ENCODE peak calls at places on chromosome 5, in ten cellular contexts. One of them, this sample, is unnamed.

GRCh38 chr5:173581408-173582197 is 34.8 kb downstream of the BOD1 start:
- DNase-seq in A549: peak; percentile 26
- DNase-seq in stomach: peak; percentile 30
- DNase-seq in HepG2: peak; percentile 12
- DNase-seq in sigmoid colon: no peak
- DNase-seq in transverse colon: peak; percentile 19
- DNase-seq in suprapubic skin: no peak
- DNase-seq in tibial nerve: no peak
- DNase-seq in upper lobe of left lung: no peak
- DNase-seq in H1: peak; percentile 96
- DNase-seq in this sample: no peak

GRCh38 chr5:73564644-73565165 is 734 bp downstream of the ANKRA2 start:
- DNase-seq in A549: no peak
- DNase-seq in stomach: no peak
- DNase-seq in HepG2: no peak
- DNase-seq in sigmoid colon: no peak
- DNase-seq in transverse colon: no peak
- DNase-seq in suprapubic skin: no peak
- DNase-seq in tibial nerve: no peak
- DNase-seq in upper lobe of left lung: no peak
- DNase-seq in H1: no peak
- DNase-seq in this sample: no peak

GRCh38 chr5:1763548-1763911 is 36.1 kb downstream of the MRPL36 start:
- DNase-seq in A549: peak; percentile 52
- DNase-seq in stomach: no peak
- DNase-seq in HepG2: peak; percentile 43
- DNase-seq in sigmoid colon: peak; percentile 60
- DNase-seq in transverse colon: peak; percentile 31
- DNase-seq in suprapubic skin: peak; percentile 56
- DNase-seq in tibial nerve: peak; percentile 38
- DNase-seq in upper lobe of left lung: no peak
- DNase-seq in H1: peak; percentile 64
- DNase-seq in this sample: peak; percentile 49

GRCh38 chr5:67377651-67378050 is 181.1 kb upstream of the CD180 start:
- DNase-seq in A549: no peak
- DNase-seq in stomach: no peak
- DNase-seq in HepG2: no peak
- DNase-seq in sigmoid colon: no peak
- DNase-seq in transverse colon: no peak
- DNase-seq in suprapubic skin: no peak
- DNase-seq in tibial nerve: no peak
- DNase-seq in upper lobe of left lung: peak; percentile 8
- DNase-seq in H1: no peak
- DNase-seq in this sample: no peak

GRCh38 chr5:135705230-135705631 is 126.4 kb upstream of the CXCL14 start:
- DNase-seq in A549: no peak
- DNase-seq in stomach: peak; percentile 36
- DNase-seq in HepG2: no peak
- DNase-seq in sigmoid colon: no peak
- DNase-seq in transverse colon: no peak
- DNase-seq in suprapubic skin: no peak
- DNase-seq in tibial nerve: no peak
- DNase-seq in upper lobe of left lung: no peak
- DNase-seq in H1: no peak
- DNase-seq in this sample: no peak

GRCh38 chr5:3200356-3200755 is 395.3 kb upstream of the IRX1 start:
- DNase-seq in A549: no peak
- DNase-seq in stomach: no peak
- DNase-seq in HepG2: no peak
- DNase-seq in sigmoid colon: no peak
- DNase-seq in transverse colon: no peak
- DNase-seq in suprapubic skin: no peak
- DNase-seq in tibial nerve: no peak
- DNase-seq in upper lobe of left lung: no peak
- DNase-seq in H1: no peak
- DNase-seq in this sample: no peak

GRCh38 chr5:152532714-152533113 is 127.6 kb upstream of the NMUR2 start:
- DNase-seq in A549: peak; percentile 66
- DNase-seq in stomach: no peak
- DNase-seq in HepG2: peak; percentile 33
- DNase-seq in sigmoid colon: no peak
- DNase-seq in transverse colon: no peak
- DNase-seq in suprapubic skin: no peak
- DNase-seq in tibial nerve: peak; percentile 27
- DNase-seq in upper lobe of left lung: no peak
- DNase-seq in H1: no peak
- DNase-seq in this sample: no peak

GRCh38 chr5:174082286-174082685 is 36.8 kb downstream of the NSG2 start:
- DNase-seq in A549: no peak
- DNase-seq in stomach: no peak
- DNase-seq in HepG2: no peak
- DNase-seq in sigmoid colon: no peak
- DNase-seq in transverse colon: no peak
- DNase-seq in suprapubic skin: no peak
- DNase-seq in tibial nerve: no peak
- DNase-seq in upper lobe of left lung: no peak
- DNase-seq in H1: no peak
- DNase-seq in this sample: no peak

GRCh38 chr5:174292348-174292747 is 246.8 kb downstream of the NSG2 start:
- DNase-seq in A549: no peak
- DNase-seq in stomach: no peak
- DNase-seq in HepG2: no peak
- DNase-seq in sigmoid colon: no peak
- DNase-seq in transverse colon: no peak
- DNase-seq in suprapubic skin: no peak
- DNase-seq in tibial nerve: no peak
- DNase-seq in upper lobe of left lung: no peak
- DNase-seq in H1: peak; percentile 31
- DNase-seq in this sample: no peak

GRCh38 chr5:89729623-89730390 is 679.7 kb downstream of the CETN3 start:
- DNase-seq in A549: no peak
- DNase-seq in stomach: no peak
- DNase-seq in HepG2: no peak
- DNase-seq in sigmoid colon: no peak
- DNase-seq in transverse colon: no peak
- DNase-seq in suprapubic skin: no peak
- DNase-seq in tibial nerve: no peak
- DNase-seq in upper lobe of left lung: no peak
- DNase-seq in H1: no peak
- DNase-seq in this sample: no peak

GRCh38 chr5:82164957-82165698 is 113.0 kb downstream of the RPS23 start:
- DNase-seq in A549: peak; percentile 86
- DNase-seq in stomach: no peak
- DNase-seq in HepG2: no peak
- DNase-seq in sigmoid colon: no peak
- DNase-seq in transverse colon: no peak
- DNase-seq in suprapubic skin: no peak
- DNase-seq in tibial nerve: no peak
- DNase-seq in upper lobe of left lung: no peak
- DNase-seq in H1: no peak
- DNase-seq in this sample: peak; percentile 32

GRCh38 chr5:125349432-125349831 is 603.0 kb upstream of the ZNF608 start:
- DNase-seq in A549: no peak
- DNase-seq in stomach: no peak
- DNase-seq in HepG2: no peak
- DNase-seq in sigmoid colon: no peak
- DNase-seq in transverse colon: no peak
- DNase-seq in suprapubic skin: no peak
- DNase-seq in tibial nerve: no peak
- DNase-seq in upper lobe of left lung: no peak
- DNase-seq in H1: no peak
- DNase-seq in this sample: no peak

GRCh38 chr5:9233712-9234111 is 312.2 kb downstream of the SEMA5A start:
- DNase-seq in A549: no peak
- DNase-seq in stomach: no peak
- DNase-seq in HepG2: no peak
- DNase-seq in sigmoid colon: no peak
- DNase-seq in transverse colon: no peak
- DNase-seq in suprapubic skin: no peak
- DNase-seq in tibial nerve: no peak
- DNase-seq in upper lobe of left lung: no peak
- DNase-seq in H1: no peak
- DNase-seq in this sample: no peak

GRCh38 chr5:97980291-97980690 is 793.2 kb upstream of the RGMB start:
- DNase-seq in A549: no peak
- DNase-seq in stomach: no peak
- DNase-seq in HepG2: no peak
- DNase-seq in sigmoid colon: no peak
- DNase-seq in transverse colon: no peak
- DNase-seq in suprapubic skin: no peak
- DNase-seq in tibial nerve: no peak
- DNase-seq in upper lobe of left lung: no peak
- DNase-seq in H1: no peak
- DNase-seq in this sample: no peak

GRCh38 chr5:115986358-115986757 is 24.1 kb downstream of the LVRN start:
- DNase-seq in A549: no peak
- DNase-seq in stomach: no peak
- DNase-seq in HepG2: no peak
- DNase-seq in sigmoid colon: no peak
- DNase-seq in transverse colon: no peak
- DNase-seq in suprapubic skin: no peak
- DNase-seq in tibial nerve: no peak
- DNase-seq in upper lobe of left lung: no peak
- DNase-seq in H1: no peak
- DNase-seq in this sample: no peak

GRCh38 chr5:127112347-127112864 is 39.1 kb upstream of the C5orf63 start:
- DNase-seq in A549: no peak
- DNase-seq in stomach: no peak
- DNase-seq in HepG2: no peak
- DNase-seq in sigmoid colon: no peak
- DNase-seq in transverse colon: no peak
- DNase-seq in suprapubic skin: no peak
- DNase-seq in tibial nerve: no peak
- DNase-seq in upper lobe of left lung: no peak
- DNase-seq in H1: no peak
- DNase-seq in this sample: no peak

GRCh38 chr5:140857987-140858240 is 2.2 kb downstream of the PCDHA10 start:
- DNase-seq in A549: no peak
- DNase-seq in stomach: no peak
- DNase-seq in HepG2: no peak
- DNase-seq in sigmoid colon: no peak
- DNase-seq in transverse colon: no peak
- DNase-seq in suprapubic skin: no peak
- DNase-seq in tibial nerve: no peak
- DNase-seq in upper lobe of left lung: peak; percentile 77
- DNase-seq in H1: no peak
- DNase-seq in this sample: no peak

GRCh38 chr5:138469540-138470321 is 4.5 kb downstream of the EGR1 start:
- DNase-seq in A549: peak; percentile 94
- DNase-seq in stomach: peak; percentile 55
- DNase-seq in HepG2: no peak
- DNase-seq in sigmoid colon: peak; percentile 86
- DNase-seq in transverse colon: peak; percentile 65
- DNase-seq in suprapubic skin: no peak
- DNase-seq in tibial nerve: no peak
- DNase-seq in upper lobe of left lung: no peak
- DNase-seq in H1: no peak
- DNase-seq in this sample: no peak

GRCh38 chr5:127838661-127839060 is 135.5 kb downstream of the CCDC192 start:
- DNase-seq in A549: no peak
- DNase-seq in stomach: peak; percentile 30
- DNase-seq in HepG2: no peak
- DNase-seq in sigmoid colon: no peak
- DNase-seq in transverse colon: no peak
- DNase-seq in suprapubic skin: no peak
- DNase-seq in tibial nerve: no peak
- DNase-seq in upper lobe of left lung: no peak
- DNase-seq in H1: no peak
- DNase-seq in this sample: no peak

GRCh38 chr5:177497297-177498012 is at the start of gene PDLIM7:
- DNase-seq in A549: peak; percentile 97
- DNase-seq in stomach: peak; percentile 98
- DNase-seq in HepG2: peak; percentile 94
- DNase-seq in sigmoid colon: peak; percentile 99
- DNase-seq in transverse colon: peak; percentile 97
- DNase-seq in suprapubic skin: peak; percentile 96
- DNase-seq in tibial nerve: peak; percentile 96
- DNase-seq in upper lobe of left lung: peak; percentile 99
- DNase-seq in H1: peak; percentile 99
- DNase-seq in this sample: peak; percentile 98
- TF ChIP-seq POLR2A in A549: peak; percentile 91
- TF ChIP-seq POLR2A in stomach: no peak
- TF ChIP-seq POLR2A in HepG2: no peak
- TF ChIP-seq POLR2A in sigmoid colon: peak; percentile 80
- TF ChIP-seq POLR2A in transverse colon: peak; percentile 90
- TF ChIP-seq POLR2A in suprapubic skin: peak; percentile 71
- TF ChIP-seq POLR2A in tibial nerve: peak; percentile 96
- TF ChIP-seq POLR2A in upper lobe of left lung: peak; percentile 64
- TF ChIP-seq POLR2A in H1: no peak
- TF ChIP-seq POLR2A in this sample: peak; percentile 90

GRCh38 chr5:99032234-99033013 is 103.6 kb upstream of the CHD1 start:
- DNase-seq in A549: peak; percentile 76
- DNase-seq in stomach: peak; percentile 60
- DNase-seq in HepG2: peak; percentile 74
- DNase-seq in sigmoid colon: no peak
- DNase-seq in transverse colon: peak; percentile 72
- DNase-seq in suprapubic skin: no peak
- DNase-seq in tibial nerve: peak; percentile 84
- DNase-seq in upper lobe of left lung: no peak
- DNase-seq in H1: no peak
- DNase-seq in this sample: peak; percentile 61
- H3K4me1 ChIP-seq in A549: peaks cover 5% of the 10 kb centered on the region
- H3K4me1 ChIP-seq in stomach: peaks cover 29% of the 10 kb centered on the region
- H3K4me1 ChIP-seq in HepG2: peaks cover 31% of the 10 kb centered on the region
- H3K4me1 ChIP-seq in sigmoid colon: peaks cover 5% of the 10 kb centered on the region
- H3K4me1 ChIP-seq in transverse colon: peaks cover 29% of the 10 kb centered on the region
- H3K4me1 ChIP-seq in suprapubic skin: peaks cover 15% of the 10 kb centered on the region
- H3K4me1 ChIP-seq in tibial nerve: peaks cover 34% of the 10 kb centered on the region
- H3K4me1 ChIP-seq in upper lobe of left lung: peaks cover 7% of the 10 kb centered on the region
- H3K4me1 ChIP-seq in H1: no peaks in the 10 kb centered on the region
- H3K4me1 ChIP-seq in this sample: peaks cover 6% of the 10 kb centered on the region

GRCh38 chr5:178227138-178227659 is 5.4 kb downstream of the PHYKPL start:
- DNase-seq in A549: no peak
- DNase-seq in stomach: no peak
- DNase-seq in HepG2: no peak
- DNase-seq in sigmoid colon: no peak
- DNase-seq in transverse colon: no peak
- DNase-seq in suprapubic skin: no peak
- DNase-seq in tibial nerve: no peak
- DNase-seq in upper lobe of left lung: no peak
- DNase-seq in H1: no peak
- DNase-seq in this sample: no peak
- TF ChIP-seq EP300 in A549: no peak
- TF ChIP-seq EP300 in stomach: no peak
- TF ChIP-seq EP300 in HepG2: no peak
- TF ChIP-seq EP300 in sigmoid colon: no peak
- TF ChIP-seq EP300 in transverse colon: no peak
- TF ChIP-seq EP300 in suprapubic skin: no peak
- TF ChIP-seq EP300 in tibial nerve: no peak
- TF ChIP-seq EP300 in upper lobe of left lung: no peak
- TF ChIP-seq EP300 in H1: no peak
- TF ChIP-seq EP300 in this sample: no peak

DNA sequence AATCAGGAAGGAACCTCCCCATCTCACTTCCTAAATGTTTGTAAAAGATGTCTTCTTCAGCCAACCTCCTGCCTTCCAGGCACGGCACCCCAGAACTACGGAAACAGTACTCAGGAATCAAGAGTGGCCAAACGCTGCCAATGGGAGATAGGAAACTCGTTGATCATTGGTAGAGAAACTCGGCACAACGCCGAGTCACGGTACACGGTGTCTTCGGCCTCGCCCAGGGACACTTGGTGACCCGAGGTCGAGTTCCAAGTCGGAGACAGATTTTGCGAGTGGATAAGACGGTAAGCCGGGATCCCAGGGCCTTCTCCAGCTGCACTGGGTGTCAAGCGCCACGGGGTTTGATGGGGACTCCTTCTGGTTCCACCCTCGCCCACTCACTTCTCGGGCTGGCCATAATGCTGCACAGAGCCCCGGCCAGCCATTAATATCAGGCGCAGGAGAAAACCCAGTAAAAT is 343 bp downstream of the KIAA0825 start:
- DNase-seq in A549: peak; percentile 72
- DNase-seq in stomach: peak; percentile 74
- DNase-seq in HepG2: peak; percentile 35
- DNase-seq in sigmoid colon: peak; percentile 78
- DNase-seq in transverse colon: peak; percentile 82
- DNase-seq in suprapubic skin: peak; percentile 80
- DNase-seq in tibial nerve: no peak
- DNase-seq in upper lobe of left lung: peak; percentile 46
- DNase-seq in H1: no peak
- DNase-seq in this sample: peak; percentile 40
- TF ChIP-seq POLR2A in A549: no peak
- TF ChIP-seq POLR2A in stomach: no peak
- TF ChIP-seq POLR2A in HepG2: no peak
- TF ChIP-seq POLR2A in sigmoid colon: no peak
- TF ChIP-seq POLR2A in transverse colon: peak; percentile 74
- TF ChIP-seq POLR2A in suprapubic skin: no peak
- TF ChIP-seq POLR2A in tibial nerve: no peak
- TF ChIP-seq POLR2A in upper lobe of left lung: no peak
- TF ChIP-seq POLR2A in H1: no peak
- TF ChIP-seq POLR2A in this sample: no peak